ENCODE peak calls at places on chromosomes 13 and 19, in four cellular contexts. N is pulmonary artery endothelial cell, M is tibial artery, W is neural crest cell. L is an unnamed sample.

GRCh38 chr13:34465423-34465922 is 476.6 kb upstream of the NBEA start:
- DNase-seq in N (no peak), M (no peak), W (no peak), L (no peak)

GRCh38 chr19:11457115-11457514 is 21.7 kb downstream of the PRKCSH start:
- DNase-seq in N (no peak), M (no peak), W (no peak), L (no peak)

GRCh38 chr19:44498988-44499387 is 1.3 kb downstream of the ZNF180 start:
- DNase-seq in N (no peak), M (no peak), W (no peak), L (no peak)

GRCh38 chr13:73341748-73342147 is 282.9 kb downstream of the KLF5 start:
- DNase-seq in N (no peak), M (no peak), W (no peak), L (no peak)

GRCh38 chr13:101757446-101758039 is 305.1 kb downstream of the ITGBL1 start:
- DNase-seq in N (peak), M (no peak), W (no peak), L (peak)

GRCh38 chr13:75489502-75490263 is 7.7 kb upstream of the TBC1D4 start:
- DNase-seq in N (no peak), M (no peak), W (no peak), L (no peak)

GRCh38 chr13:62243146-62243545 is 827.5 kb upstream of the PCDH20 start:
- DNase-seq in N (no peak), M (no peak), W (no peak), L (no peak)

GRCh38 chr13:91286317-91286716 is 61.2 kb upstream of the MIR17HG start:
- DNase-seq in N (no peak), M (no peak), W (no peak), L (no peak)

GRCh38 chr19:14112051-14112808 is 5.3 kb downstream of the PRKACA start:
- DNase-seq in N (no peak), M (no peak), W (no peak), L (no peak)

GRCh38 chr19:13507053-13507611 is 853 bp upstream of the CACNA1A start:
- DNase-seq in N (no peak), M (no peak), W (no peak), L (no peak)